ENCODE peak calls at places on chromosome 1, in five cellular contexts. D is effector memory CD4-positive, alpha-beta T cell; B is pancreas; R is mammary epithelial cell; T is PC-3. S is an unnamed sample.

GRCh38 chr1:182235952-182236650 is 155.5 kb downstream of the GLUL start:
- DNase-seq in B (no peak), R (peak; percentile 71), T (peak; percentile 73), D (no peak), S (no peak)

GRCh38 chr1:228005511-228006033 is 1.2 kb upstream of the WNT3A start:
- DNase-seq in B (no peak), D (no peak), T (peak; percentile 21), R (no peak), S (no peak)

GRCh38 chr1:66648896-66649597 is 103.2 kb upstream of the DYNLT5 start:
- DNase-seq in T (no peak), R (no peak), D (no peak), B (no peak), S (no peak)

GRCh38 chr1:97506368-97506767 is 414.5 kb downstream of the DPYD start:
- DNase-seq in D (no peak), R (no peak), B (no peak), T (no peak), S (no peak)

GRCh38 chr1:3564921-3565831 is 46.1 kb downstream of the MEGF6 start:
- DNase-seq in B (no peak), T (peak; percentile 44), R (no peak), D (no peak), S (no peak)

GRCh38 chr1:182968846-182969734 is 16.1 kb upstream of the SHCBP1L start:
- DNase-seq in T (peak; percentile 68), D (no peak), B (no peak), R (no peak), S (no peak)

GRCh38 chr1:176205322-176205914 is 1.7 kb downstream of the COP1 start:
- DNase-seq in T (peak; percentile 19), B (no peak), R (peak; percentile 32), D (no peak), S (no peak)

GRCh38 chr1:119226880-119227279 is 86.4 kb upstream of the WARS2 start:
- DNase-seq in T (no peak), B (no peak), D (no peak), R (peak; percentile 15), S (no peak)

GRCh38 chr1:218718216-218718615 is 373.1 kb downstream of the TGFB2 start:
- DNase-seq in B (no peak), R (no peak), T (no peak), D (no peak), S (no peak)

GRCh38 chr1:174018565-174018964 is 3.6 kb downstream of the RC3H1 start:
- DNase-seq in T (no peak), D (no peak), B (no peak), R (no peak), S (no peak)
- H3K4me3 ChIP-seq in T (no peak overlapping the region), D (no peak overlapping the region), B (no peak overlapping the region), R (no peak overlapping the region), S (no peak overlapping the region)

GRCh38 chr1:207089627-207090265 is 1.1 kb downstream of the C4BPB start:
- DNase-seq in B (no peak), D (no peak), R (no peak), T (no peak), S (no peak)
- H3K4me3 ChIP-seq in B (no peak overlapping the region), D (no peak overlapping the region), R (no peak overlapping the region), T (no peak overlapping the region), S (peak overlapping the region; percentile 60)

GRCh38 chr1:201167625-201167991 is 13.3 kb upstream of the TMEM9 start:
- DNase-seq in T (no peak), B (no peak), D (no peak), R (no peak), S (no peak)
- H3K4me3 ChIP-seq in T (no peak overlapping the region), B (no peak overlapping the region), D (no peak overlapping the region), R (no peak overlapping the region), S (no peak overlapping the region)

GRCh38 chr1:184752656-184753055 is 2.0 kb downstream of the EDEM3 start:
- DNase-seq in B (no peak), T (no peak), R (no peak), D (no peak), S (no peak)
- H3K4me3 ChIP-seq in B (peak overlapping the region; percentile 96), T (peak overlapping the region; percentile 93), R (no peak overlapping the region), D (no peak overlapping the region), S (no peak overlapping the region)

DNA sequence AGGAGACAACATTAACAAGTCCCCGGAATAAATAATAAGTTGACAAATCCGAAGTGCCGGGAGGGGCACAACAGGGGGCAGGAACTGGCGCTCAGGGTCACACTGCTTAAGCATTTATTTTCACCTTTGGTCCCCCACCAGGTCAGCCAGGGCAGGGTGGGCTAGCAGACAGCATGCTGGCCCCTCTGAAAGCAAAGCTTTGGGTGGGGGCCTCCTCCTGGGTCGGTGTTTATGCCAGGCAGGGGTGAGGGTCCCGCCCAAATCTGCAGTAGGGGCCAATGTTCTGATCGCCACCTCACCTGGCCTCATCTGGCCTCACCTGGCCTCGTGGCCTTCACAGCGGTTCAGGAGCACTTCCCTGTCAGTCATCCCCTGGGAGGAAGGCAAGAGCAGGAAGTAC is 8.2 kb upstream of the FAM131C start:
- DNase-seq in B (no peak), T (no peak), D (no peak), R (no peak), S (no peak)
- H3K4me3 ChIP-seq in B (no peak overlapping the region), T (no peak overlapping the region), D (no peak overlapping the region), R (no peak overlapping the region), S (no peak overlapping the region)

DNA sequence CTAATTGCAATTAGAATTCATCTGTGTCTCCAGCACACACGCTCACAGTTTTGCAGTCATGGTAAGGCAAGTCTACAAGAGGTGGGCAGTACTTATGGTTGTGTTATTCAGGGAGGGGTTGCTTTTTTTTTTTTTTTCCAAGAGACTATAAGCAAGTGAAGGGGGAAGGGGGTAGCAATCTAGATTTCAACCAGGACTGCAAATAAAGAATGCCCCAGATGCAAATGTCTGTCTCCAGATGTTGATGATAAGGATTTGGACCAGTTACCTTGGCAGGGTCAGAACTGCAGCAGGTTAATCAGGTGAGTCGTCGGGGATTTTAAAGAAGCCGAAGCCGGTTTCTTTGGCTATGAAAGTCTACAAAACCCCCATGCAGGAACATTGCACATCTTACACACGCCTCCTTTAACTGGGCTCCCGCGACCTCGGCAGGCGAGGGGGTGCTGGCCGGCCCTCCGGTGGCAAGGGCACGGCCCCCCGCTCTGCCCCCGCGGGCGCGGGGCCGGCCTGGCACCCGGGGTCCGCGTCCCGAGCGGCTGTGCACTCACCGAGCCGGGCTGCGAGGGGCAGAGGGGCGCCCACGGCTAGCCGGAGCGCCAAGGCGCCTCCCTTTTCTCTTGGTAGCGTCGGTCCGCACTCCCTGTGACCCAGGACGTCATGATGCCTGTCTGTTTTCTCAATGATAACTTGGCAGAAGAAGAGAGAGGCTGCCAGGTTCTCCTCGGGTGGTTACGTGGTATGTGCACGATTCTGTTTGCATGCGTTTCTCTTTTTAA is 366.2 kb upstream of the ESRRG start:
- DNase-seq in B (peak; percentile 25), D (no peak), T (peak; percentile 82), R (peak; percentile 43), S (no peak)
- H3K4me3 ChIP-seq in B (peak overlapping the region; percentile 30), D (no peak overlapping the region), T (peak overlapping the region; percentile 84), R (peak overlapping the region; percentile 55), S (no peak overlapping the region)

S was measured in right lobe of liver.